ENCODE peak calls at places on chromosome 16, in eight cellular contexts. W, R, V, K, J, C, N and P are unnamed samples.

GRCh38 chr16:66580605-66581209 is 1.4 kb downstream of the CMTM2 start:
- DNase-seq in C (no peak), W (no peak), K (peak; percentile 85), J (no peak), R (no peak), N (peak; percentile 53), V (peak; percentile 69), P (no peak)

GRCh38 chr16:62036101-62036806 is at the start of gene CDH8:
- DNase-seq in C (no peak), V (no peak), W (no peak), K (no peak), J (peak; percentile 40), N (no peak), R (no peak), P (no peak)

GRCh38 chr16:77496934-77497333 is 62.1 kb upstream of the ADAMTS18 start:
- DNase-seq in V (no peak), K (no peak), W (no peak), N (no peak), J (no peak), R (no peak), C (no peak), P (no peak)

GRCh38 chr16:54076006-54076504 is 210.5 kb downstream of the IRX3 start:
- DNase-seq in W (no peak), K (no peak), C (no peak), R (no peak), J (no peak), V (no peak), N (no peak), P (peak; percentile 11)

GRCh38 chr16:80932725-80933124 is 74.0 kb downstream of the CMC2 start:
- DNase-seq in N (no peak), R (peak; percentile 22), W (peak; percentile 70), J (no peak), C (peak; percentile 69), K (peak; percentile 64), V (peak; percentile 92), P (no peak)

GRCh38 chr16:8674413-8675022 is at the start of gene ABAT:
- DNase-seq in N (peak; percentile 16), W (peak; percentile 91), J (peak; percentile 95), K (peak; percentile 60), C (peak; percentile 88), V (peak; percentile 82), R (peak; percentile 88), P (peak; percentile 86)

GRCh38 chr16:66159987-66160386 is 206.5 kb upstream of the CDH5 start:
- DNase-seq in N (no peak), W (no peak), R (no peak), K (peak; percentile 55), V (no peak), C (no peak), J (no peak), P (no peak)

GRCh38 chr16:12538667-12539081 is 265.0 kb downstream of the CPPED1 start:
- DNase-seq in K (no peak), J (no peak), C (no peak), V (no peak), N (no peak), W (no peak), R (peak; percentile 22), P (peak; percentile 78)

GRCh38 chr16:23496826-23497542 is 13.3 kb downstream of the GGA2 start:
- DNase-seq in V (peak; percentile 64), N (no peak), J (peak; percentile 86), C (no peak), K (peak; percentile 20), W (no peak), R (peak; percentile 76), P (no peak)

GRCh38 chr16:88763502-88764053 is 21.4 kb downstream of the PIEZO1 start:
- DNase-seq in J (peak; percentile 81), N (no peak), K (no peak), V (no peak), R (peak; percentile 49), C (no peak), W (no peak), P (no peak)

GRCh38 chr16:17590711-17591654 is 120.2 kb upstream of the XYLT1 start:
- DNase-seq in J (no peak), C (no peak), R (no peak), K (no peak), N (no peak), V (no peak), W (no peak), P (no peak)

GRCh38 chr16:23515881-23516280 is 5.6 kb upstream of the GGA2 start:
- DNase-seq in K (no peak), W (no peak), N (no peak), R (no peak), C (no peak), V (no peak), J (no peak), P (no peak)

GRCh38 chr16:75256059-75256870 is 4.8 kb upstream of the BCAR1 start:
- DNase-seq in N (no peak), R (no peak), J (peak; percentile 24), K (no peak), V (no peak), W (peak; percentile 79), C (peak; percentile 67), P (peak; percentile 80)

GRCh38 chr16:19804538-19805323 is 79.9 kb downstream of the GPRC5B start:
- DNase-seq in J (no peak), C (peak; percentile 90), W (peak; percentile 81), V (peak; percentile 46), K (no peak), N (no peak), R (peak; percentile 68), P (no peak)

GRCh38 chr16:66036775-66037715 is 329.4 kb upstream of the CDH5 start:
- DNase-seq in V (peak; percentile 85), N (no peak), C (no peak), J (peak; percentile 35), W (peak; percentile 79), R (peak; percentile 77), K (peak; percentile 49), P (no peak)

GRCh38 chr16:53866520-53866919 is 162.6 kb downstream of the FTO start:
- DNase-seq in K (no peak), V (no peak), R (no peak), N (no peak), J (no peak), C (no peak), W (no peak), P (no peak)

GRCh38 chr16:35743101-35743692 is 2283.8 kb downstream of the TP53TG3F start:
- DNase-seq in J (no peak), C (no peak), K (no peak), V (no peak), N (no peak), R (no peak), W (no peak), P (no peak)
- H3K9me3 ChIP-seq in J (no peaks in the 10 kb centered on the region), C (peaks cover 58% of the 10 kb centered on the region), K (no peaks in the 10 kb centered on the region), V (no peaks in the 10 kb centered on the region), N (peaks cover 35% of the 10 kb centered on the region), R (peaks cover 36% of the 10 kb centered on the region), W (peaks cover 12% of the 10 kb centered on the region), P (no peaks in the 10 kb centered on the region)

DNA sequence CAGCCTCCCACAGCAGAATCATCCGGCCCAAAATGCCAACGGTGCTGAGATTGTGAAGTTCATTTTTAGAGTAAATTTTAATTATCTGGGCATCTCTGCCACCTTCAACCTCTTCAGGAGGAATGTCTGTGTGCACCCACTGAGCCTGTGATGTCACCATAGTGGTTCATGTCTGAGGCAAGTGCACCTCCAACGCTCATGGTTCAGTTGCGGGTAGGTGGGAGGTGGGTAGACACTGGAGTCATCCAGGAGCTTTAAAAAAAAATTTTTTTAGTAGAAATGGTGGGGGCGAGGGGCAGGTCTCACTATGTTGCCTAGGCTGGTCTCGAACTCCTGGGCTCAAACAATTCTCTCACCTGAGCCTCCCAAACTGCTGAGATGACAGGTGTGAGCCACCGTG is 1.9 kb downstream of the FLYWCH1 start:
- DNase-seq in V (no peak), J (no peak), C (no peak), W (no peak), K (no peak), R (no peak), N (no peak), P (no peak)
- H3K27ac ChIP-seq in V (no peak overlapping the region), J (no peak overlapping the region), C (no peak overlapping the region), W (no peak overlapping the region), K (no peak overlapping the region), R (peak overlapping the region; percentile 91), N (no peak overlapping the region), P (no peak overlapping the region)

GRCh38 chr16:27402964-27403600 is 1.1 kb downstream of the IL21R start:
- DNase-seq in J (no peak), V (no peak), R (no peak), N (no peak), C (no peak), K (no peak), W (no peak), P (no peak)
- H3K4me3 ChIP-seq in J (no peak overlapping the region), V (no peak overlapping the region), R (peak overlapping the region; percentile 15), N (no peak overlapping the region), C (no peak overlapping the region), K (no peak overlapping the region), W (peak overlapping the region; percentile 16), P (no peak overlapping the region)

GRCh38 chr16:82329504-82330192 is 159.6 kb upstream of the MPHOSPH6 start:
- DNase-seq in K (no peak), N (no peak), R (peak; percentile 22), V (no peak), C (no peak), J (peak; percentile 60), W (no peak), P (no peak)
- H3K9me3 ChIP-seq in K (no peaks in the 10 kb centered on the region), N (no peaks in the 10 kb centered on the region), R (no peaks in the 10 kb centered on the region), V (no peaks in the 10 kb centered on the region), C (peaks cover under 1% of the 10 kb centered on the region), J (no peaks in the 10 kb centered on the region), W (no peaks in the 10 kb centered on the region), P (no peaks in the 10 kb centered on the region)

GRCh38 chr16:1614226-1615102 is 2.3 kb downstream of the CRAMP1 start:
- DNase-seq in N (no peak), K (peak; percentile 28), V (peak; percentile 56), J (peak; percentile 75), R (no peak), W (no peak), C (peak; percentile 22), P (peak; percentile 28)

GRCh38 chr16:1612320-1613111 is at the start of gene CRAMP1:
- DNase-seq in W (peak; percentile 72), V (peak; percentile 8), K (no peak), R (no peak), N (no peak), C (no peak), J (peak; percentile 43), P (peak; percentile 11)

GRCh38 chr16:1615761-1616160 is 3.6 kb downstream of the CRAMP1 start:
- DNase-seq in K (peak; percentile 11), J (no peak), N (peak; percentile 15), W (no peak), C (no peak), V (no peak), R (no peak), P (no peak)

GRCh38 chr16:1613240-1613639 is 1.1 kb downstream of the CRAMP1 start:
- DNase-seq in K (no peak), R (no peak), C (no peak), N (no peak), V (no peak), W (no peak), J (peak; percentile 22), P (no peak)

GRCh38 chr16:1613728-1614225 is 1.6 kb downstream of the CRAMP1 start:
- DNase-seq in W (no peak), V (peak; percentile 22), R (no peak), J (peak; percentile 63), N (no peak), C (peak; percentile 16), K (no peak), P (no peak)
- H3K27ac ChIP-seq in W (peak overlapping the region; percentile 87), V (no peak overlapping the region), R (peak overlapping the region; percentile 87), J (no peak overlapping the region), N (peak overlapping the region; percentile 11), C (peak overlapping the region; percentile 87), K (no peak overlapping the region), P (no peak overlapping the region)

GRCh38 chr16:50697421-50697715 is 4.0 kb downstream of the NOD2 start:
- DNase-seq in K (no peak), C (no peak), R (no peak), J (no peak), N (no peak), W (peak; percentile 65), V (no peak), P (no peak)
- H3K4me3 ChIP-seq in K (no peak overlapping the region), C (peak overlapping the region; percentile 56), R (no peak overlapping the region), J (no peak overlapping the region), N (no peak overlapping the region), W (peak overlapping the region; percentile 46), V (no peak overlapping the region), P (no peak overlapping the region)